ENCODE peak calls at places on chromosomes 2 and 18, in five cellular contexts. Z, A, B, O and V are unnamed samples.

GRCh38 chr2:164542584-164543021 is 78.7 kb downstream of the GRB14 start:
- DNase-seq in Z (no peak), A (no peak), B (no peak), O (peak), V (no peak)

GRCh38 chr2:38648107-38648761 is 17.7 kb upstream of the GALM start:
- DNase-seq in Z (no peak), A (no peak), B (no peak), O (peak), V (no peak)

GRCh38 chr18:23900979-23901378 is 113.6 kb upstream of the TTC39C start:
- DNase-seq in Z (no peak), A (no peak), B (no peak), O (no peak), V (no peak)

GRCh38 chr2:129716781-129717559 is 262.5 kb upstream of the RAB6C start:
- DNase-seq in Z (no peak), A (no peak), B (peak), O (no peak), V (no peak)

GRCh38 chr2:241673797-241674725 is 12.6 kb downstream of the DTYMK start:
- DNase-seq in Z (peak), A (no peak), B (peak), O (peak), V (peak)

GRCh38 chr2:126655500-126656310 is at the start of gene GYPC:
- DNase-seq in Z (peak), A (no peak), B (peak), O (no peak), V (no peak)

GRCh38 chr2:168246072-168246482 is 1.3 kb downstream of the STK39 start:
- DNase-seq in Z (no peak), A (no peak), B (no peak), O (no peak), V (peak)

GRCh38 chr2:167928434-167928833 is 319.0 kb downstream of the STK39 start:
- DNase-seq in Z (no peak), A (no peak), B (no peak), O (no peak), V (no peak)

GRCh38 chr2:241739651-241740050 is 5.2 kb downstream of the D2HGDH start:
- DNase-seq in Z (no peak), A (no peak), B (no peak), O (no peak), V (no peak)

GRCh38 chr2:173119069-173119807 is 43.6 kb downstream of the MAP3K20 start:
- DNase-seq in Z (no peak), A (no peak), B (no peak), O (no peak), V (no peak)

GRCh38 chr2:40169430-40169829 is 282.5 kb downstream of the SLC8A1 start:
- DNase-seq in Z (no peak), A (no peak), B (no peak), O (no peak), V (peak)

GRCh38 chr2:189168876-189169499 is 10.6 kb downstream of the COL5A2 start:
- DNase-seq in Z (no peak), A (no peak), B (no peak), O (no peak), V (no peak)

GRCh38 chr2:226424971-226425370 is 374.6 kb downstream of the IRS1 start:
- DNase-seq in Z (no peak), A (no peak), B (no peak), O (peak), V (no peak)

GRCh38 chr2:70104231-70105111 is 17.2 kb downstream of the PCBP1 start:
- DNase-seq in Z (peak), A (no peak), B (no peak), O (peak), V (peak)

GRCh38 chr2:156540706-156541105 is 104.5 kb downstream of the GPD2 start:
- DNase-seq in Z (no peak), A (no peak), B (no peak), O (no peak), V (no peak)

GRCh38 chr2:208358758-208359631 is 47.6 kb upstream of the PTH2R start:
- DNase-seq in Z (no peak), A (no peak), B (no peak), O (no peak), V (peak)

DNA sequence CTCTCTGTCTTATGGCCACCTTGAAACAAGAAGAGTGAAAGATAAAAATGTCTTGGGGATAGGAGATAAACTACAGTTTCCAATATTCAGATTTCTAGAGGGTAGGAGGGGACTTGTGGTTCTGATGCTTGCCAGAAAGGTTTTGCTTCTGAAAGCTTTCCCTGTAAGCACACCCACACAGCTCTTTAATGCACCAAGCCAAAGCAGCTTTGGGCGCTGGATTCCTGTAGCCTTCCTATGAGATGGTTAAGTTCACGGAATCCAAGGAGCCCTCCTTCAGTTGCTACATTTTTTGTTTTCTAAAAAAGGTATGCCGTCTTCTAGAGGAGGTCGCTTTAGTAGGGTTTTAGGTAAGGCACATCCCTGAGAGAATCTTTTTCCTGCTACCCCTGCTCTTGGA is 4.9 kb downstream of the LRRTM1 start:
- DNase-seq in Z (no peak), A (no peak), B (no peak), O (no peak), V (no peak)
- TF ChIP-seq GABPA in Z (no peak), A (no peak), B (no peak), O (no peak), V (no peak)

GRCh38 chr2:138534791-138535190 is 33.2 kb downstream of the SPOPL start:
- DNase-seq in Z (no peak), A (no peak), B (no peak), O (no peak), V (no peak)
- H3K4me2 ChIP-seq in Z (no peak), A (no peak), B (no peak), O (no peak), V (no peak)

DNA sequence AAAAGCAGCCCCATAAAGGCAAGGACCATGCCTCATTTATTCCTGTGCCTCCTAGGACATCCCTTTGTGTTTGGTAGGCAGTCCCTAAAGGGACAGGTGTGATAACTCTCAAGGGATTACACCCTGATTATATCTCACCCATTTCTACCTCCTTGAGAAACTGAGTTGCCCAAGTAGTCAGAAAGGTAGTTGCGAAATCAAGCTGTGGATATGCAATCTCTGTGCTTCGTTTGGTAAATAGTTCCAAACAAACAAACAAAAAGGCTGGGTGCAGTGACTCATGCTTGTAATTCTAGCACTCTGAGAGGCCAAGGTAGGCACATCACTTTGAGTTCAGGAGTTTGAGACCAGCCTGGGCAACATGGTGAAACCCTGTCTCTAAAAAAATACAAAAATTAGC is 100.2 kb upstream of the ARL5A start:
- DNase-seq in Z (no peak), A (no peak), B (no peak), O (peak), V (no peak)
- TF ChIP-seq GABPA in Z (no peak), A (no peak), B (no peak), O (no peak), V (no peak)

GRCh38 chr2:97715951-97716694 is 2.7 kb downstream of the ZAP70 start:
- DNase-seq in Z (no peak), A (no peak), B (no peak), O (no peak), V (no peak)
- H3K4me2 ChIP-seq in Z (no peak), A (no peak), B (no peak), O (no peak), V (no peak)

DNA sequence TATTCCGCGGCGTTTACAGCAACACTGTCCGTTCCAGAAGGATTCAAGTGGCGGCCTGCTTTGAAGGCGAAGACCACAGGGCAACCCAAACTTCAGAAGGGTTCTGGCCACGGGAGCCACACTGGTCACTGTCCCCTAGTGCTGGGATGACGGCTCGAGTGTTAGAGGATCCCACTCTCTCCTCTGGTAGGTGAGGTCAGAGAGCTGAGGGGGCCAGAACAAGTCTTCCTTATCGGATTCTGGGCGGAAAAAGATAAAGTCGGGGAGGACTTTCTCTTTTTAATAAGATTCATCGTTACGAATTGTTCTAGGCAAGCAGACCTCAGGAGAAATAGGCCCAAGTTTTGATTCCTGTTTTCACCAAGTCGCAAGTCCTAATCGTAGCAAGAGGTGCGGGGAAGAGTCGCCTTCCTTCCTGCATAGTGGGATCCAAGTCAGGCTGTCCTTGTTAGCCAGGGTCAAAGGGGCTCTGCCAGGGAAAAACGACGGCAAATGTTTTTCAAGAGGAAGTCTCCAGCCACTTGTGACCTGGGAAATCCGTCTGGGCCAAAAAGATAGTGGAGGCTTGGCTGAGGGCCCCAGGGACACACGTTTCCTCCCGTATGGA is 862 bp upstream of the MYL12A start:
- DNase-seq in Z (peak), A (no peak), B (no peak), O (no peak), V (no peak)
- TF ChIP-seq GABPA in Z (no peak), A (no peak), B (no peak), O (no peak), V (no peak)

GRCh38 chr2:203869207-203869606 is 1.6 kb downstream of the CTLA4 start:
- DNase-seq in Z (no peak), A (no peak), B (no peak), O (no peak), V (no peak)

GRCh38 chr2:203870942-203871341 is 3.4 kb downstream of the CTLA4 start:
- DNase-seq in Z (no peak), A (no peak), B (no peak), O (no peak), V (no peak)

GRCh38 chr2:203869610-203870042 is 2.1 kb downstream of the CTLA4 start:
- DNase-seq in Z (no peak), A (no peak), B (no peak), O (no peak), V (no peak)

GRCh38 chr2:203871371-203871983 is 3.9 kb downstream of the CTLA4 start:
- DNase-seq in Z (no peak), A (peak), B (no peak), O (no peak), V (no peak)

GRCh38 chr2:203870481-203870880 is 2.9 kb downstream of the CTLA4 start:
- DNase-seq in Z (no peak), A (no peak), B (no peak), O (no peak), V (no peak)
- H3K4me2 ChIP-seq in Z (no peak), A (no peak), B (no peak), O (no peak), V (no peak)

GRCh38 chr18:50902797-50903196 is 23.9 kb downstream of the ME2 start:
- DNase-seq in Z (no peak), A (no peak), B (no peak), O (peak), V (no peak)
- TF ChIP-seq GABPA in Z (no peak), A (no peak), B (no peak), O (no peak), V (no peak)

DNA sequence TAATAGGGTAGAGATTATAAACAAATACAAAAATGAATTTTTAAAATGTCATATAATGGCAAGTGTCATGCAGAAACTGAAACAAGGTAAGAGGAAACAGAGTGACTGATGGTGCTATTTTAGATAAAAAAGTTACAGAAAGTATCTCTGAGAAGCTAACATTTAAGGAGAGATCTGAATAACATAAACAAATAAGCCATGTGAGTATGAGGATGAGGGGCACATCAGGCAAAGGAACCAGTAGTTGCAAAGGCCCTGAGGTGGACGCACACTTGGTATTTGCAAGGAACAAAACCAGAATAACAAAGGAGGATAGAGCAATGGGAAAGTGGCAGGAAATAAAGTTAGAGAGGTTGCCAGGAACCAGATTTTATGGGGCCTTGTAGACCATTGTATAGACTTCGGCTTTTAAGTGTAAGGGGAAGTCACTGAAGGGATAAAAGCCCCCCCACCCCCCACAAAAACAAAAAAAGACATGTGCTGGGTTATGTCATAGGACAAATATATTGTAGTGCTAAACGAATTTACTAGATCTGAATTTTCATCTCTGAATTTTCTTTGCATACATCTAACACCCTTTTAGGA is 159.2 kb downstream of the DTNB start:
- DNase-seq in Z (no peak), A (peak), B (no peak), O (no peak), V (no peak)
- H3K4me2 ChIP-seq in Z (no peak), A (peak), B (no peak), O (no peak), V (no peak)

GRCh38 chr2:193476171-193476800 is 1281.6 kb upstream of the TMEFF2 start:
- DNase-seq in Z (no peak), A (no peak), B (no peak), O (peak), V (no peak)
- TF ChIP-seq GABPA in Z (no peak), A (no peak), B (no peak), O (no peak), V (no peak)

GRCh38 chr2:176461686-176462376 is 192.6 kb downstream of the MTX2 start:
- DNase-seq in Z (no peak), A (no peak), B (no peak), O (no peak), V (no peak)
- H3K4me2 ChIP-seq in Z (no peak), A (no peak), B (no peak), O (no peak), V (no peak)